ENCODE peak calls at places on chromosomes 13 and 19, in five cellular contexts. One of them, this sample, is unnamed.

GRCh38 chr13:98285852-98286594 is 109.0 kb upstream of the RNF113B start:
- DNase-seq in brain microvascular endothelial cell: no peak
- DNase-seq in Caco-2: no peak
- DNase-seq in anterior cingulate cortex: no peak
- DNase-seq in AG08395: no peak
- DNase-seq in this sample: no peak

GRCh38 chr19:4501691-4502090 is 16.6 kb downstream of the PLIN4 start:
- DNase-seq in brain microvascular endothelial cell: no peak
- DNase-seq in Caco-2: no peak
- DNase-seq in anterior cingulate cortex: no peak
- DNase-seq in AG08395: no peak
- DNase-seq in this sample: no peak

GRCh38 chr19:13275016-13275722 is 125.0 kb downstream of the IER2 start:
- DNase-seq in brain microvascular endothelial cell: peak
- DNase-seq in Caco-2: no peak
- DNase-seq in anterior cingulate cortex: no peak
- DNase-seq in AG08395: no peak
- DNase-seq in this sample: no peak

GRCh38 chr13:85590231-85590931 is 208.8 kb downstream of the SLITRK6 start:
- DNase-seq in brain microvascular endothelial cell: no peak
- DNase-seq in Caco-2: no peak
- DNase-seq in anterior cingulate cortex: no peak
- DNase-seq in AG08395: no peak
- DNase-seq in this sample: no peak

GRCh38 chr19:41707502-41707812 is 969 bp upstream of the CEACAM5 start:
- DNase-seq in brain microvascular endothelial cell: no peak
- DNase-seq in Caco-2: no peak
- DNase-seq in anterior cingulate cortex: no peak
- DNase-seq in AG08395: no peak
- DNase-seq in this sample: no peak

GRCh38 chr19:41089955-41090354 is 1.7 kb downstream of the CYP2A13 start:
- DNase-seq in brain microvascular endothelial cell: no peak
- DNase-seq in Caco-2: no peak
- DNase-seq in anterior cingulate cortex: no peak
- DNase-seq in AG08395: no peak
- DNase-seq in this sample: no peak

GRCh38 chr19:44927746-44928145 is 13.3 kb downstream of the APOC1 start:
- DNase-seq in brain microvascular endothelial cell: peak
- DNase-seq in Caco-2: no peak
- DNase-seq in anterior cingulate cortex: no peak
- DNase-seq in AG08395: peak
- DNase-seq in this sample: no peak

GRCh38 chr13:98459721-98460370 is 117.1 kb downstream of the STK24 start:
- DNase-seq in brain microvascular endothelial cell: no peak
- DNase-seq in Caco-2: no peak
- DNase-seq in anterior cingulate cortex: no peak
- DNase-seq in AG08395: no peak
- DNase-seq in this sample: no peak

GRCh38 chr13:47976325-47976724 is 24.7 kb downstream of the SUCLA2 start:
- DNase-seq in brain microvascular endothelial cell: no peak
- DNase-seq in Caco-2: no peak
- DNase-seq in anterior cingulate cortex: no peak
- DNase-seq in AG08395: no peak
- DNase-seq in this sample: no peak

GRCh38 chr19:35935911-35936737 is at the start of gene LRFN3:
- DNase-seq in brain microvascular endothelial cell: peak
- DNase-seq in Caco-2: peak
- DNase-seq in anterior cingulate cortex: peak
- DNase-seq in AG08395: peak
- DNase-seq in this sample: peak

GRCh38 chr13:43580280-43580679 is 206.5 kb downstream of the ENOX1 start:
- DNase-seq in brain microvascular endothelial cell: no peak
- DNase-seq in Caco-2: no peak
- DNase-seq in anterior cingulate cortex: no peak
- DNase-seq in AG08395: no peak
- DNase-seq in this sample: no peak

GRCh38 chr13:64339373-64340063 is 2890.6 kb downstream of the PCDH9 start:
- DNase-seq in brain microvascular endothelial cell: no peak
- DNase-seq in Caco-2: no peak
- DNase-seq in anterior cingulate cortex: no peak
- DNase-seq in AG08395: no peak
- DNase-seq in this sample: no peak